ENCODE peak calls at places on chromosome 10, in five cellular contexts. One of them, this sample, is unnamed.

GRCh38 chr10:11086177-11086576 is 68.5 kb downstream of the CELF2 start:
- DNase-seq in tibial nerve: no peak
- DNase-seq in HFF-Myc: no peak
- DNase-seq in cardiac muscle cell: peak; percentile 51
- DNase-seq in neural crest cell: no peak
- DNase-seq in this sample: no peak

GRCh38 chr10:71431216-71431944 is 34.7 kb downstream of the CDH23 start:
- DNase-seq in cardiac muscle cell: no peak
- DNase-seq in tibial nerve: no peak
- DNase-seq in HFF-Myc: no peak
- DNase-seq in neural crest cell: no peak
- DNase-seq in this sample: no peak

GRCh38 chr10:43214956-43215561 is 51.8 kb downstream of the RASGEF1A start:
- DNase-seq in neural crest cell: no peak
- DNase-seq in HFF-Myc: no peak
- DNase-seq in cardiac muscle cell: peak; percentile 26
- DNase-seq in tibial nerve: no peak
- DNase-seq in this sample: no peak

GRCh38 chr10:103812431-103812830 is 42.9 kb downstream of the SH3PXD2A start:
- DNase-seq in neural crest cell: no peak
- DNase-seq in tibial nerve: no peak
- DNase-seq in cardiac muscle cell: no peak
- DNase-seq in HFF-Myc: no peak
- DNase-seq in this sample: no peak

GRCh38 chr10:46250898-46251856 is 35.6 kb upstream of the ANTXRL start:
- DNase-seq in HFF-Myc: no peak
- DNase-seq in neural crest cell: no peak
- DNase-seq in tibial nerve: no peak
- DNase-seq in cardiac muscle cell: no peak
- DNase-seq in this sample: no peak

GRCh38 chr10:128854965-128855364 is 612.1 kb upstream of the MGMT start:
- DNase-seq in tibial nerve: peak; percentile 75
- DNase-seq in cardiac muscle cell: peak; percentile 62
- DNase-seq in neural crest cell: no peak
- DNase-seq in HFF-Myc: no peak
- DNase-seq in this sample: peak; percentile 69

GRCh38 chr10:99920901-99921300 is 88.8 kb downstream of the DNMBP start:
- DNase-seq in tibial nerve: no peak
- DNase-seq in neural crest cell: no peak
- DNase-seq in cardiac muscle cell: no peak
- DNase-seq in HFF-Myc: no peak
- DNase-seq in this sample: no peak

GRCh38 chr10:79367421-79368189 is 20.3 kb downstream of the PPIF start:
- DNase-seq in neural crest cell: no peak
- DNase-seq in cardiac muscle cell: no peak
- DNase-seq in tibial nerve: no peak
- DNase-seq in HFF-Myc: no peak
- DNase-seq in this sample: no peak

GRCh38 chr10:102101152-102101551 is 19.0 kb downstream of the LDB1 start:
- DNase-seq in cardiac muscle cell: no peak
- DNase-seq in neural crest cell: no peak
- DNase-seq in HFF-Myc: no peak
- DNase-seq in tibial nerve: no peak
- DNase-seq in this sample: no peak
- TF ChIP-seq CTCF in cardiac muscle cell: no peak
- TF ChIP-seq CTCF in neural crest cell: no peak
- TF ChIP-seq CTCF in HFF-Myc: peak; percentile 5
- TF ChIP-seq CTCF in tibial nerve: no peak
- TF ChIP-seq CTCF in this sample: peak; percentile 16

GRCh38 chr10:84574101-84574500 is 245.7 kb downstream of the CCSER2 start:
- DNase-seq in neural crest cell: no peak
- DNase-seq in tibial nerve: no peak
- DNase-seq in cardiac muscle cell: no peak
- DNase-seq in HFF-Myc: no peak
- DNase-seq in this sample: no peak
- TF ChIP-seq CTCF in neural crest cell: peak; percentile 21
- TF ChIP-seq CTCF in tibial nerve: no peak
- TF ChIP-seq CTCF in cardiac muscle cell: no peak
- TF ChIP-seq CTCF in HFF-Myc: no peak
- TF ChIP-seq CTCF in this sample: no peak

DNA sequence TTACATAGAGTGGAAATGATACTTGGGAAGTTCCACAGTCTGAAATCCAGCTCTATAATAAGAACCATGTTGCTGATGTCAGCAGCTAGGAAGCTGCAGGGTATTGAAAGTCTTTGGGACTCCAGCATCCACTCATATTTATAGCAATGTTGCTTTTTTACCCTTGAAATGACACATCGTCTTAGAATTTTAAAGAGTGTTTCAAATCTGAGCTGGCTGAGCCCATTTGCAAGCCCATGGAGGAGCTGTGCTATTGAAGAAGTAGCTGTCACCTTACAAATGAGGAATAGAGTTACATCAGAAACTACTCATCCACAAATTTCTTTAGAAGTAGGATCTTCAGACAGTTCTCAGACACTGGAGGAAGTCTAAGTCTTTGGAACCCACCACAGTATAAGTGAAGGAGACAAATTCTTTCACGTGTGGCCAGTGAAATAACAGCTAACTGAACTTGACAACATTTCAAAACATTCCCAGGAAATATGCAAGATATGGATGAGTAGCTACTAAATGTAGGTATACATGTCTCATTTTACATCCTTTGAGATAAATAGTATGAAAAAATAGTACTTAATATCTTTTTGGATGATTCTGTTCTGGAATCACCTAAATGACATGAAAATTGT is 203.6 kb downstream of the ZNF365 start:
- DNase-seq in neural crest cell: no peak
- DNase-seq in HFF-Myc: no peak
- DNase-seq in cardiac muscle cell: no peak
- DNase-seq in tibial nerve: no peak
- DNase-seq in this sample: no peak
- TF ChIP-seq CTCF in neural crest cell: no peak
- TF ChIP-seq CTCF in HFF-Myc: no peak
- TF ChIP-seq CTCF in cardiac muscle cell: no peak
- TF ChIP-seq CTCF in tibial nerve: no peak
- TF ChIP-seq CTCF in this sample: no peak

GRCh38 chr10:26242752-26243151 is 26.2 kb downstream of the GAD2 start:
- DNase-seq in neural crest cell: no peak
- DNase-seq in HFF-Myc: no peak
- DNase-seq in tibial nerve: no peak
- DNase-seq in cardiac muscle cell: peak; percentile 32
- DNase-seq in this sample: no peak
- TF ChIP-seq CTCF in neural crest cell: no peak
- TF ChIP-seq CTCF in HFF-Myc: no peak
- TF ChIP-seq CTCF in tibial nerve: no peak
- TF ChIP-seq CTCF in cardiac muscle cell: no peak
- TF ChIP-seq CTCF in this sample: no peak

GRCh38 chr10:101031796-101032636 is 982 bp downstream of the SFXN3 start:
- DNase-seq in cardiac muscle cell: peak; percentile 74
- DNase-seq in neural crest cell: no peak
- DNase-seq in tibial nerve: peak; percentile 71
- DNase-seq in HFF-Myc: no peak
- DNase-seq in this sample: no peak

GRCh38 chr10:101028446-101029244 is 2.3 kb downstream of the PDZD7 start:
- DNase-seq in tibial nerve: no peak
- DNase-seq in cardiac muscle cell: no peak
- DNase-seq in HFF-Myc: no peak
- DNase-seq in neural crest cell: no peak
- DNase-seq in this sample: no peak

GRCh38 chr10:101030492-101031127 is 319 bp downstream of the PDZD7 start:
- DNase-seq in HFF-Myc: no peak
- DNase-seq in tibial nerve: no peak
- DNase-seq in cardiac muscle cell: no peak
- DNase-seq in neural crest cell: no peak
- DNase-seq in this sample: no peak

GRCh38 chr10:101031128-101031795 is at the start of the genes PDZD7 and SFXN3:
- DNase-seq in tibial nerve: peak; percentile 94
- DNase-seq in HFF-Myc: peak; percentile 72
- DNase-seq in neural crest cell: peak; percentile 84
- DNase-seq in cardiac muscle cell: peak; percentile 95
- DNase-seq in this sample: peak; percentile 76

DNA sequence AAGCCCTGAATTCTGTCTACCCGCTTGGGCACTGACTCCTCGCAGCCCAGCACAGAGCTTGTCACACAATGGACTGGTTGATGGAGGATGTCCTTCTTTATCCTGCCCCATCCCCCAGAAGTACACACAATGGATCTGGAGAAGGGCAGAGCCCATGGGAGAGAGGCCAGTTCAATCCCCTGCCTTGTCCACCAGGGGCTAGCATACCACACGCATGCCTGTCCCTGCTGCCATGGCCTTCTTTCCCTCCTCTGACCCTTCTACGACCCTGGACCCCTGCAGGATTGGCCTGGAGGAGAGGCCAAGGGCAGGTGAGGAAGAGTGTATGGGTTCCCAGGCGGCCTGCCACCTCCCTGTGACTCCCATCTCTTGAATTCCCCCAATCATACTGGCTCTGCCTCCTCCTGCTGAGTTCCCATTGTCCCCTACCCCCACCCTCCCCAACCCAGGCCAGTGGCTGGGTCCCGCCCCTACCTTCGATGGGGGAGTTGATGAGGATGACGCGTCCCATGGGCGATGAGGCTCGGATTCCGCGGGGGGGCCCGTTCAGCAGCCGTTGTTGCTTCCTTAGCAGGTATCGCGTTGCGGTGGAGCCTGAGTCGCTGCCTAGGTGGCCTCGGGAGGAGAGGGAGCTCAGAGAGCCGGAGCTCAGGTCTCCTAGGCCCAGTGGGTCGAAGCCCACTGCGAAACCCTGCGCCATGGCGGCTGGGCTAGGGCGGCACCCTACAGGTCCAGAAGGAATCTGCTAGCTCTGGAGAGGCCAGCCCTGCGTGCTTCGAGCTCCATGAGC is 1.2 kb downstream of the PDZD7 start:
- DNase-seq in HFF-Myc: no peak
- DNase-seq in cardiac muscle cell: peak; percentile 32
- DNase-seq in neural crest cell: no peak
- DNase-seq in tibial nerve: no peak
- DNase-seq in this sample: no peak
- TF ChIP-seq CTCF in HFF-Myc: peak; percentile 18
- TF ChIP-seq CTCF in cardiac muscle cell: peak; percentile 15
- TF ChIP-seq CTCF in neural crest cell: no peak
- TF ChIP-seq CTCF in tibial nerve: no peak
- TF ChIP-seq CTCF in this sample: no peak

GRCh38 chr10:132507467-132507955 is 30.1 kb upstream of the INPP5A start:
- DNase-seq in neural crest cell: no peak
- DNase-seq in tibial nerve: no peak
- DNase-seq in HFF-Myc: no peak
- DNase-seq in cardiac muscle cell: no peak
- DNase-seq in this sample: no peak

GRCh38 chr10:132509506-132510173 is 27.9 kb upstream of the INPP5A start:
- DNase-seq in cardiac muscle cell: no peak
- DNase-seq in neural crest cell: no peak
- DNase-seq in tibial nerve: no peak
- DNase-seq in HFF-Myc: no peak
- DNase-seq in this sample: no peak

GRCh38 chr10:132510174-132510611 is 27.4 kb upstream of the INPP5A start:
- DNase-seq in neural crest cell: no peak
- DNase-seq in cardiac muscle cell: no peak
- DNase-seq in tibial nerve: no peak
- DNase-seq in HFF-Myc: no peak
- DNase-seq in this sample: no peak

GRCh38 chr10:132507956-132508490 is 29.6 kb upstream of the INPP5A start:
- DNase-seq in HFF-Myc: no peak
- DNase-seq in neural crest cell: no peak
- DNase-seq in tibial nerve: no peak
- DNase-seq in cardiac muscle cell: no peak
- DNase-seq in this sample: no peak

DNA sequence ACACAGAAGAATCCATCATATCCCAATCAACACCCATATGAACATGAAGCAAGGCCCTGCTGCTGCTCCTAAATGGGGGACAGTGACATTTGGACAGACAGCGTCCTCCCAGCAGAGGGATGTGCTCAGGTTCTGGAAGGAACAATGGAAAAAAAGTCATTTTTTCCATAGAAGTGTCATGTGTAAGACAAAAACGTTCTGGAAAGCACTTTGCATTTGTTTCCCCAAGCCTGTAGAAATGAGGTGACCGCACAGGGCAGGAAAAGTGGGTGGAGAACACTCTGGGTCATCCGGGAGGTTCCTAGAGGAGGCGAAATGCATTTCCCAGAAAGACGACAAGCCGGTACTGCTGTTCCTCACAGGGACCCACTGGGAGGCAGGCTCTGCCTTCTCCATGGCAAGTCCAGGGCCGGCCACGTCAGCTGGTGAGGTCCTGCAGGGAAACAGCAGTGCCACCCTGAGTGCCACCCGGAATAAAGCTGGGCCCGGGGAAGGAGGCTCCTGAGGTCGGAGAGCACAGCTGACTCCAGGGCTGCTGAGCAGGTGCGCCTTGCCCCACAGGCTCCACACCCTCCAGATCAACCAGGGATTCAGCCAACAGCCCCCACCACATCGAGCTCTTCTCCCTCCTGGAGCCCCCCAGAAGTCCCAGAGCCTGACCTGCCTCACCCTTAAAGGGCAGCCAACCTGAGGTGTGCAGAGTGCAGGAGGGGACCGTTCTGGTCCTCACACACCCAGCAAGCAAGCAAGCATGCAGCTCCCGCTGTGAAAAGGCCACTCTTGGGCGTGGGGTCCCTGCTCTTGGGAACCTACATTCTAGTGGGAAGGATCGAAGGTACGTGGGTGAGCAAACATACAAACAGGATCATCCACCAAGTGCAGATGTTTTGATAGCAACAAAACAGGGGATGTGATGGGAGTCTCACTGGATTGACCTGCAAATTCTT is 28.8 kb upstream of the INPP5A start:
- DNase-seq in cardiac muscle cell: no peak
- DNase-seq in neural crest cell: no peak
- DNase-seq in tibial nerve: no peak
- DNase-seq in HFF-Myc: no peak
- DNase-seq in this sample: no peak
- TF ChIP-seq CTCF in cardiac muscle cell: no peak
- TF ChIP-seq CTCF in neural crest cell: no peak
- TF ChIP-seq CTCF in tibial nerve: peak; percentile 54
- TF ChIP-seq CTCF in HFF-Myc: no peak
- TF ChIP-seq CTCF in this sample: no peak

This sample was measured in astrocyte of the cerebellum.